ENCODE peak calls at places on chromosomes 16 and 17, in ten cellular contexts. F, X, H, Q, G, U, A, C, W and B are unnamed samples.
A peak's percentile ranks its signal among the peaks of the same experiment; 100 is the strongest.

GRCh38 chr16:81445143-81445922 is 725 bp downstream of the CMIP start:
- DNase-seq in F (no peak), X (peak; percentile 67), H (peak; percentile 60), Q (no peak), G (peak; percentile 61), U (no peak), A (peak; percentile 73), C (peak; percentile 38), W (peak; percentile 50), B (peak; percentile 68)

GRCh38 chr17:50708050-50709000 is 611 bp upstream of the ANKRD40 start:
- DNase-seq in F (no peak), X (peak; percentile 50), H (no peak), Q (peak; percentile 47), G (no peak), U (no peak), A (no peak), C (peak; percentile 58), W (no peak), B (no peak)

GRCh38 chr16:84503751-84504395 is 586 bp downstream of the MEAK7 start:
- DNase-seq in F (peak; percentile 15), X (no peak), H (no peak), Q (no peak), G (no peak), U (peak; percentile 19), A (peak; percentile 41), C (no peak), W (no peak), B (no peak)

GRCh38 chr17:44002141-44002848 is 2.1 kb upstream of the NAGS start:
- DNase-seq in F (no peak), X (no peak), H (no peak), Q (peak; percentile 88), G (no peak), U (no peak), A (no peak), C (no peak), W (no peak), B (no peak)

GRCh38 chr17:68053237-68054030 is 17.9 kb downstream of the KPNA2 start:
- DNase-seq in F (peak; percentile 60), X (no peak), H (no peak), Q (peak; percentile 91), G (no peak), U (peak; percentile 44), A (no peak), C (no peak), W (no peak), B (no peak)

GRCh38 chr16:3413730-3414379 is 12.8 kb downstream of the ZNF174 start:
- DNase-seq in F (no peak), X (no peak), H (no peak), Q (no peak), G (no peak), U (no peak), A (no peak), C (no peak), W (no peak), B (peak; percentile 54)

GRCh38 chr17:81086789-81087551 is 52.0 kb downstream of the BAIAP2 start:
- DNase-seq in F (no peak), X (no peak), H (no peak), Q (no peak), G (no peak), U (no peak), A (peak; percentile 79), C (no peak), W (peak; percentile 59), B (no peak)

GRCh38 chr16:51825740-51826139 is 674.7 kb upstream of the SALL1 start:
- DNase-seq in F (no peak), X (no peak), H (no peak), Q (peak; percentile 31), G (no peak), U (no peak), A (no peak), C (no peak), W (no peak), B (no peak)

GRCh38 chr16:10202650-10203049 is 20.4 kb upstream of the GRIN2A start:
- DNase-seq in F (no peak), X (no peak), H (no peak), Q (no peak), G (no peak), U (no peak), A (no peak), C (no peak), W (no peak), B (no peak)

GRCh38 chr16:85485379-85485778 is 127.7 kb upstream of the GSE1 start:
- DNase-seq in F (no peak), X (no peak), H (no peak), Q (no peak), G (no peak), U (no peak), A (no peak), C (no peak), W (no peak), B (no peak)

GRCh38 chr17:80890551-80890930 is 101.1 kb upstream of the CHMP6 start:
- DNase-seq in F (no peak), X (no peak), H (no peak), Q (no peak), G (no peak), U (peak; percentile 11), A (peak; percentile 34), C (no peak), W (no peak), B (no peak)

GRCh38 chr17:45326566-45326965 is 9.7 kb upstream of the MAP3K14 start:
- DNase-seq in F (no peak), X (no peak), H (no peak), Q (no peak), G (no peak), U (peak; percentile 3), A (no peak), C (no peak), W (no peak), B (no peak)

GRCh38 chr16:3070608-3071111 is 5.2 kb downstream of the IL32 start:
- DNase-seq in F (no peak), X (no peak), H (no peak), Q (no peak), G (no peak), U (no peak), A (no peak), C (no peak), W (no peak), B (no peak)

GRCh38 chr17:73155410-73156165 is 9.2 kb upstream of the SSTR2 start:
- DNase-seq in F (no peak), X (no peak), H (no peak), Q (no peak), G (no peak), U (no peak), A (no peak), C (no peak), W (no peak), B (peak; percentile 53)

GRCh38 chr17:1391577-1391976 is 8.4 kb downstream of the YWHAE start:
- DNase-seq in F (no peak), X (no peak), H (no peak), Q (no peak), G (no peak), U (no peak), A (no peak), C (no peak), W (no peak), B (no peak)
- H3K27ac ChIP-seq in F (peak overlapping the region; percentile 82), X (no peak overlapping the region), H (peak overlapping the region; percentile 65), Q (no peak overlapping the region), G (no peak overlapping the region), U (peak overlapping the region; percentile 99), A (no peak overlapping the region), C (no peak overlapping the region), W (peak overlapping the region; percentile 18), B (no peak overlapping the region)

GRCh38 chr16:66928702-66929388 is 3.5 kb upstream of the RRAD start:
- DNase-seq in F (no peak), X (peak; percentile 29), H (no peak), Q (peak; percentile 38), G (no peak), U (peak; percentile 88), A (no peak), C (no peak), W (peak; percentile 49), B (peak; percentile 39)
- TF ChIP-seq CTCF in F (peak; percentile 49), X (peak; percentile 68), H (peak; percentile 28), Q (peak; percentile 58), G (peak; percentile 32), U (peak; percentile 53), A (peak; percentile 31), C (peak; percentile 34), W (peak; percentile 39), B (peak; percentile 44)

DNA sequence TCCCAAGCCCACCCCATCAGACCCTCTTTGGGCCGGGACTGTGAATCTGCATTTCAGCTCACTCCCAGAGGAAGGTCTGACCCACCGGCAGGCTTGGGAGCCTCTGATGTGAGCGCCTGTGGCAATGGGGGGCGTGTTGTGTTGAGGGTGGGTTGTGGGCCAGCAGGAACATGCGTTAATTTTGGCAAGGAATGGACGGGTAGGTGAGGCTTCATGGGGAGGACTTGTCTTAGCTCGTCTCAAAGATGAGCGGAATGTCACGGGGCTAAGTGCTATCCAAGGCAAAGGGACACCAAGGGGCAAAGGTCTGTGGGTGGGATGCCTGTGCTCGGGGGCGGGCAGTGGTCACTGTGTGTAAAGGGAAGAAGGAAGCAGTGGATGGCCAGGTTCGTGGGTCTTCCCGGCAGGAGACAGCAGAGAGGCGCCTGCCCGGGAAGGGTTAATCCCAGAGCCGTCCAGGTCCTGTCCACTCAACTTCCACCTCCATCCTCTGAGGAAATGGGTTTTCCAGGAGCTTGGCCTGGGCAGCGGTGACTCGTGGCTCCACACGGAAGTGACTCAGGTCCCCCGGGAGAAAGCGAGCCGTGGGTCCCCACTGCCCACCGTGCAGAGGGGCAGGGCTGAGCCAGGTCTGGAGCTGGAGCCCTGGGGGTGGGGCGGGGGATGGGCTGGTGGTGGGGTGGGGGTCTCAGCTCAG is 17.4 kb downstream of the ADGRG1 start:
- DNase-seq in F (peak; percentile 60), X (no peak), H (no peak), Q (peak; percentile 26), G (no peak), U (peak; percentile 19), A (no peak), C (no peak), W (no peak), B (no peak)
- H3K27ac ChIP-seq in F (peak overlapping the region; percentile 90), X (no peak overlapping the region), H (peak overlapping the region; percentile 13), Q (no peak overlapping the region), G (peak overlapping the region; percentile 62), U (peak overlapping the region; percentile 59), A (peak overlapping the region; percentile 64), C (no peak overlapping the region), W (no peak overlapping the region), B (peak overlapping the region; percentile 80)

GRCh38 chr17:3040882-3041281 is 22.5 kb downstream of the OR1D5 start:
- DNase-seq in F (no peak), X (no peak), H (no peak), Q (no peak), G (no peak), U (no peak), A (peak; percentile 10), C (no peak), W (no peak), B (no peak)

GRCh38 chr17:3038941-3039340 is 24.5 kb downstream of the OR1D5 start:
- DNase-seq in F (no peak), X (no peak), H (no peak), Q (no peak), G (no peak), U (no peak), A (no peak), C (no peak), W (no peak), B (no peak)

GRCh38 chr17:3039748-3040147 is 23.7 kb downstream of the OR1D5 start:
- DNase-seq in F (no peak), X (no peak), H (no peak), Q (peak; percentile 61), G (no peak), U (no peak), A (no peak), C (no peak), W (no peak), B (no peak)

GRCh38 chr17:3046753-3047152 is 16.7 kb downstream of the OR1D5 start:
- DNase-seq in F (no peak), X (no peak), H (no peak), Q (no peak), G (no peak), U (no peak), A (no peak), C (no peak), W (no peak), B (no peak)

GRCh38 chr17:3043737-3044365 is 19.6 kb downstream of the OR1D5 start:
- DNase-seq in F (no peak), X (peak; percentile 34), H (no peak), Q (no peak), G (no peak), U (no peak), A (no peak), C (peak; percentile 28), W (no peak), B (no peak)
- TF ChIP-seq CTCF in F (no peak), X (peak; percentile 77), H (no peak), Q (no peak), G (no peak), U (no peak), A (no peak), C (peak; percentile 75), W (no peak), B (no peak)